ENCODE peak calls at places on chromosomes 16 and 17, in nine cellular contexts. R, Q, N, B, L, E, F, A and X are unnamed samples.

GRCh38 chr17:28466001-28466400 is 7.4 kb upstream of the SLC13A2 start:
- DNase-seq in R (no peak), Q (no peak), N (no peak), B (no peak), L (no peak), E (no peak), F (no peak), A (no peak), X (no peak)

GRCh38 chr16:1773703-1774455 is 945 bp upstream of the MRPS34 start:
- DNase-seq in R (no peak), Q (no peak), N (no peak), B (no peak), L (no peak), E (no peak), F (no peak), A (no peak), X (no peak)

GRCh38 chr16:57069053-57069452 is 23.3 kb upstream of the CPNE2 start:
- DNase-seq in R (no peak), Q (no peak), N (no peak), B (no peak), L (no peak), E (no peak), F (no peak), A (no peak), X (no peak)

GRCh38 chr16:88005148-88005547 is 53.9 kb downstream of the BANP start:
- DNase-seq in R (no peak), Q (peak; percentile 27), N (no peak), B (no peak), L (no peak), E (no peak), F (peak; percentile 76), A (no peak), X (no peak)

GRCh38 chr17:42783062-42783777 is 2.8 kb downstream of the WNK4 start:
- DNase-seq in R (no peak), Q (no peak), N (peak; percentile 67), B (no peak), L (no peak), E (peak; percentile 91), F (no peak), A (no peak), X (peak; percentile 58)

GRCh38 chr17:75731716-75732498 is 10.6 kb downstream of the ITGB4 start:
- DNase-seq in R (no peak), Q (no peak), N (no peak), B (no peak), L (no peak), E (no peak), F (no peak), A (no peak), X (no peak)

GRCh38 chr17:27106982-27107360 is 186.9 kb upstream of the WSB1 start:
- DNase-seq in R (no peak), Q (no peak), N (no peak), B (no peak), L (no peak), E (no peak), F (no peak), A (no peak), X (no peak)

GRCh38 chr16:52068447-52069074 is 478.4 kb downstream of the TOX3 start:
- DNase-seq in R (no peak), Q (no peak), N (peak; percentile 39), B (no peak), L (no peak), E (no peak), F (peak; percentile 73), A (no peak), X (no peak)

GRCh38 chr16:1414532-1415265 is at the start of gene UNKL:
- DNase-seq in R (peak; percentile 92), Q (peak; percentile 90), N (peak; percentile 55), B (peak; percentile 78), L (peak; percentile 62), E (no peak), F (peak; percentile 81), A (peak; percentile 81), X (peak; percentile 18)

GRCh38 chr17:29930399-29931010 is 477 bp upstream of the SSH2 start:
- DNase-seq in R (no peak), Q (no peak), N (no peak), B (no peak), L (no peak), E (peak; percentile 34), F (peak; percentile 55), A (no peak), X (no peak)

GRCh38 chr17:63833026-63833740 is 5.7 kb upstream of the FTSJ3 start:
- DNase-seq in R (no peak), Q (no peak), N (no peak), B (no peak), L (no peak), E (no peak), F (no peak), A (no peak), X (no peak)

GRCh38 chr17:13016881-13017622 is 775 bp downstream of the ELAC2 start:
- DNase-seq in R (no peak), Q (no peak), N (no peak), B (no peak), L (no peak), E (no peak), F (no peak), A (no peak), X (no peak)

DNA sequence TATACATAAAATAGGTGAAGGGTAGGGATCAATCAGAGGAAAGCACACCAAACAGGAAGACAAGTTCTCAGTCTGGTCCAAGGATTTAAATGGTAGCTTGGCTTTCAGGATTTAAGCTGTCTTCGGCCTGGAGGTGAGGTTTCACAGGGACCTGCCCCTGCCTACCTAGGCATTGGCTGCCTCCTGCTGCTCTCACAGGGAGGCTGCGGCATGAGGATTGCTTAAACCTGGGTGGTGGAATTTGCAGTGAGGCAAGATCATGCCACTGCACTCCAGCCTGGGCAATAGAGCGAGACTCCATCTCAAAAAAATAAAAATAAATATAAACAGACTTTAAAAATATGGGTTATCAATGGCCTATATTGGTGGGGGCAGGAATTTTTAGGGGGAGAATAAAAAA is 114.5 kb downstream of the GAS7 start:
- DNase-seq in R (no peak), Q (no peak), N (no peak), B (no peak), L (no peak), E (no peak), F (no peak), A (no peak), X (no peak)
- H3K27ac ChIP-seq in R (no peak overlapping the region), Q (no peak overlapping the region), N (no peak overlapping the region), B (no peak overlapping the region), L (no peak overlapping the region), E (no peak overlapping the region), F (no peak overlapping the region), A (no peak overlapping the region), X (no peak overlapping the region)

GRCh38 chr16:58338205-58338604 is 43.4 kb upstream of the PRSS54 start:
- DNase-seq in R (no peak), Q (no peak), N (no peak), B (no peak), L (no peak), E (no peak), F (no peak), A (no peak), X (no peak)

GRCh38 chr16:58336332-58337089 is 41.7 kb upstream of the PRSS54 start:
- DNase-seq in R (peak; percentile 86), Q (peak; percentile 84), N (peak; percentile 77), B (peak; percentile 69), L (peak; percentile 81), E (peak; percentile 24), F (peak; percentile 95), A (peak; percentile 81), X (peak; percentile 55)

GRCh38 chr16:58339452-58339938 is 44.7 kb upstream of the PRSS54 start:
- DNase-seq in R (no peak), Q (no peak), N (peak; percentile 58), B (no peak), L (no peak), E (peak; percentile 12), F (peak; percentile 81), A (no peak), X (no peak)

GRCh38 chr16:58333937-58334336 is 39.1 kb upstream of the PRSS54 start:
- DNase-seq in R (no peak), Q (no peak), N (no peak), B (no peak), L (no peak), E (no peak), F (no peak), A (no peak), X (no peak)

DNA sequence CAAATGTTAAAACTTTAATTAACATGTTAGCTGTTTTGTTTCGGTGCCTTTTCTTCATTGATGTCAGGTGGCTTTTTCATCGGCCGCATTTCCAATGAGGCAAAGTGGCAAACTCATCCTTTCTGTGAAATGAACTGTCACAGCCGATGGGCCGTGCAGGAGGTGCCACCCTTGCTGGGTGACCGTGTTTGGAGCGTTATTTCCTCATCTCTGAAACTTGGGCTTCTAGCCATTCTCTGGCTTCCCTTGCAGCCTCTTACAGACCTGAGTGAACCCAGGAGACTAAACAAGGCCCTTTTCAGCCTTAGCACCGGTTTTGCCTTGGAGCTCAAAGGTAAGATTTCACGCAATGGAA is 42.2 kb upstream of the PRSS54 start:
- DNase-seq in R (no peak), Q (no peak), N (no peak), B (no peak), L (no peak), E (no peak), F (peak; percentile 21), A (no peak), X (no peak)
- H3K4me3 ChIP-seq in R (peak overlapping the region; percentile 38), Q (no peak overlapping the region), N (peak overlapping the region; percentile 21), B (no peak overlapping the region), L (no peak overlapping the region), E (peak overlapping the region; percentile 4), F (peak overlapping the region; percentile 0), A (no peak overlapping the region), X (no peak overlapping the region)

DNA sequence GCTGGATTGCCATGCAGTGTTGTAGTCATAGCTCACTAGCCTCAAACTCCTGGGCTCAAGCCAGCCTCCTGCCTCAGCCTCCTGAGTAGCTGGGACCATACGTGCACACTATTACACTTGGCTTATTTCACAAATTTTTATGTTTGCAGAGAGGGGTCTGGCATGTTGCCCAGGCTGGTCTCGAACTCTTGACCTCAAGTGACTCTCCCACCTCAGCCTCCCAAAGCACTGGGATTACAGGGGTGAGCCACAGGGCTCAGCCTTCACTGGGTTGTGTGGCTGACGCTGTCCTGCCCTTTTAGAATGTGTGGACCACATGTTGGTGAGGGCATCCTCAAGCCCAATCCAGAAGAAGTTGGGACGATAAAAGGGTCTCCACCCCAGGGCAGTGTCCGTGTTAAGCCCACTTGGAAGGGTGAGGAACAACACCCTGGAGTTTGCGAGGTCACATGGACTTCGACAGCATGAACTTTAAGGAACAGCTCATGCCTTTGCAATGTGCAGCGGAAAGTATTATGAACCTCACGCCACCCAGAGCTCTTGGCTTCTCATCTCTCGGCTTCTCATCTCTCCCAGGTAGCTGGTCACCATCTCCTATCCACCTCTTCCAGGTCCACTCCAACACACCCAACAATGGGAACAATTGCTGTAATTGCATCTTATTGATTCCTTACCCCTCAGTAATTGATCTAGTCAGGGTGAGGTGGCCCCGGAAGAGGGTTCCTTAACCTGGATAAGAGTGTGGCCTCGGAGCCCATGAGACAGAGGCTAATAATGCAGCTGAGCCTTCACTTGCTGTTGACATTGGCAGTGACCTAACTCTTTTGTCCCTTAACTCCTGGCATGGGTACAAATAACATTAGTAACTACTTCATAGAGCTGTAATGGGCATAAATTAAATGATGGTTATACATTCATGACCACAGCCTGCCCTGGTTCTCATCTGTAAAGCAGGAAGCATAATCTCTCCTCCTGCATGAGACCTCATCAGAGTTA is 6.7 kb downstream of the FOXL1 start:
- DNase-seq in R (no peak), Q (no peak), N (peak; percentile 54), B (no peak), L (no peak), E (peak; percentile 76), F (no peak), A (no peak), X (peak; percentile 74)
- H3K4me1 ChIP-seq in R (no peaks in the 10 kb centered on the region), Q (no peaks in the 10 kb centered on the region), N (peaks cover 41% of the 10 kb centered on the region), B (no peaks in the 10 kb centered on the region), L (peaks cover 77% of the 10 kb centered on the region), E (peaks cover 65% of the 10 kb centered on the region), F (no peaks in the 10 kb centered on the region), A (no peaks in the 10 kb centered on the region), X (peaks cover 80% of the 10 kb centered on the region)

GRCh38 chr16:55728797-55729196 is 73.0 kb downstream of the SLC6A2 start:
- DNase-seq in R (no peak), Q (no peak), N (peak; percentile 33), B (no peak), L (no peak), E (no peak), F (no peak), A (no peak), X (no peak)
- H3K27ac ChIP-seq in R (no peak overlapping the region), Q (no peak overlapping the region), N (no peak overlapping the region), B (no peak overlapping the region), L (no peak overlapping the region), E (no peak overlapping the region), F (no peak overlapping the region), A (no peak overlapping the region), X (no peak overlapping the region)